ENCODE peak calls at places on chromosomes 4 and X, in ten cellular contexts. One of them, this sample, is unnamed.

GRCh38 chr4:85302756-85303155 is 172.2 kb upstream of the ARHGAP24 start:
- DNase-seq in fibroblast of pulmonary artery: no peak
- DNase-seq in ovary: no peak
- DNase-seq in A549: no peak
- DNase-seq in WTC11: no peak
- DNase-seq in spleen: no peak
- DNase-seq in Right ventricle myocardium inferior: no peak
- DNase-seq in mesendoderm: no peak
- DNase-seq in NAMALWA: no peak
- DNase-seq in activated CD4-positive, alpha-beta T cell treated with anti-CD3 and anti-CD28 coated beads for 48 hours: no peak
- DNase-seq in this sample: no peak

GRCh38 chrX:41491267-41492004 is 44.3 kb downstream of the NYX start:
- DNase-seq in ovary: no peak
- DNase-seq in activated CD4-positive, alpha-beta T cell treated with anti-CD3 and anti-CD28 coated beads for 48 hours: no peak
- DNase-seq in mesendoderm: peak
- DNase-seq in fibroblast of pulmonary artery: peak
- DNase-seq in WTC11: no peak
- DNase-seq in spleen: no peak
- DNase-seq in Right ventricle myocardium inferior: no peak
- DNase-seq in A549: peak
- DNase-seq in NAMALWA: no peak
- DNase-seq in this sample: peak

GRCh38 chr4:72971572-72971971 is 97.9 kb downstream of the COX18 start:
- DNase-seq in Right ventricle myocardium inferior: no peak
- DNase-seq in A549: peak
- DNase-seq in NAMALWA: no peak
- DNase-seq in activated CD4-positive, alpha-beta T cell treated with anti-CD3 and anti-CD28 coated beads for 48 hours: no peak
- DNase-seq in spleen: no peak
- DNase-seq in fibroblast of pulmonary artery: peak
- DNase-seq in ovary: no peak
- DNase-seq in WTC11: no peak
- DNase-seq in mesendoderm: no peak
- DNase-seq in this sample: no peak

GRCh38 chrX:15269618-15270521 is at the start of gene ASB9:
- DNase-seq in activated CD4-positive, alpha-beta T cell treated with anti-CD3 and anti-CD28 coated beads for 48 hours: peak
- DNase-seq in NAMALWA: no peak
- DNase-seq in spleen: no peak
- DNase-seq in ovary: no peak
- DNase-seq in fibroblast of pulmonary artery: peak
- DNase-seq in Right ventricle myocardium inferior: no peak
- DNase-seq in A549: peak
- DNase-seq in mesendoderm: peak
- DNase-seq in WTC11: peak
- DNase-seq in this sample: peak

GRCh38 chrX:154401918-154402621 is 3.9 kb downstream of the RPL10 start:
- DNase-seq in ovary: no peak
- DNase-seq in activated CD4-positive, alpha-beta T cell treated with anti-CD3 and anti-CD28 coated beads for 48 hours: no peak
- DNase-seq in mesendoderm: no peak
- DNase-seq in spleen: no peak
- DNase-seq in NAMALWA: peak
- DNase-seq in WTC11: no peak
- DNase-seq in Right ventricle myocardium inferior: no peak
- DNase-seq in A549: no peak
- DNase-seq in fibroblast of pulmonary artery: no peak
- DNase-seq in this sample: no peak

GRCh38 chr4:67366341-67366861 is 178.9 kb downstream of the CENPC start:
- DNase-seq in WTC11: no peak
- DNase-seq in spleen: no peak
- DNase-seq in NAMALWA: no peak
- DNase-seq in fibroblast of pulmonary artery: no peak
- DNase-seq in Right ventricle myocardium inferior: no peak
- DNase-seq in activated CD4-positive, alpha-beta T cell treated with anti-CD3 and anti-CD28 coated beads for 48 hours: no peak
- DNase-seq in mesendoderm: no peak
- DNase-seq in ovary: no peak
- DNase-seq in A549: no peak
- DNase-seq in this sample: no peak

GRCh38 chr4:43339435-43339834 is 446.9 kb downstream of the GRXCR1 start:
- DNase-seq in ovary: no peak
- DNase-seq in mesendoderm: no peak
- DNase-seq in WTC11: no peak
- DNase-seq in A549: no peak
- DNase-seq in Right ventricle myocardium inferior: no peak
- DNase-seq in activated CD4-positive, alpha-beta T cell treated with anti-CD3 and anti-CD28 coated beads for 48 hours: no peak
- DNase-seq in NAMALWA: no peak
- DNase-seq in fibroblast of pulmonary artery: peak
- DNase-seq in spleen: no peak
- DNase-seq in this sample: no peak

GRCh38 chrX:103688949-103689348 is 2.5 kb upstream of the MORF4L2 start:
- DNase-seq in activated CD4-positive, alpha-beta T cell treated with anti-CD3 and anti-CD28 coated beads for 48 hours: no peak
- DNase-seq in ovary: no peak
- DNase-seq in A549: peak
- DNase-seq in mesendoderm: peak
- DNase-seq in NAMALWA: peak
- DNase-seq in fibroblast of pulmonary artery: peak
- DNase-seq in WTC11: no peak
- DNase-seq in Right ventricle myocardium inferior: no peak
- DNase-seq in spleen: no peak
- DNase-seq in this sample: no peak

GRCh38 chr4:32624943-32625603 is 1904.9 kb downstream of the PCDH7 start:
- DNase-seq in ovary: no peak
- DNase-seq in Right ventricle myocardium inferior: no peak
- DNase-seq in fibroblast of pulmonary artery: peak
- DNase-seq in spleen: no peak
- DNase-seq in NAMALWA: no peak
- DNase-seq in activated CD4-positive, alpha-beta T cell treated with anti-CD3 and anti-CD28 coated beads for 48 hours: no peak
- DNase-seq in mesendoderm: peak
- DNase-seq in A549: no peak
- DNase-seq in WTC11: no peak
- DNase-seq in this sample: no peak

GRCh38 chrX:104113237-104113965 is 1.1 kb downstream of the ZCCHC18 start:
- DNase-seq in WTC11: peak
- DNase-seq in fibroblast of pulmonary artery: peak
- DNase-seq in A549: peak
- DNase-seq in Right ventricle myocardium inferior: no peak
- DNase-seq in activated CD4-positive, alpha-beta T cell treated with anti-CD3 and anti-CD28 coated beads for 48 hours: peak
- DNase-seq in ovary: peak
- DNase-seq in spleen: peak
- DNase-seq in mesendoderm: peak
- DNase-seq in NAMALWA: peak
- DNase-seq in this sample: peak

GRCh38 chrX:140343226-140343873 is 161.5 kb downstream of the SOX3 start:
- DNase-seq in WTC11: no peak
- DNase-seq in A549: no peak
- DNase-seq in spleen: no peak
- DNase-seq in activated CD4-positive, alpha-beta T cell treated with anti-CD3 and anti-CD28 coated beads for 48 hours: no peak
- DNase-seq in mesendoderm: no peak
- DNase-seq in ovary: no peak
- DNase-seq in NAMALWA: no peak
- DNase-seq in fibroblast of pulmonary artery: no peak
- DNase-seq in Right ventricle myocardium inferior: no peak
- DNase-seq in this sample: no peak

GRCh38 chr4:53781614-53782467 is 190.6 kb upstream of the LNX1 start:
- DNase-seq in A549: peak
- DNase-seq in fibroblast of pulmonary artery: no peak
- DNase-seq in NAMALWA: no peak
- DNase-seq in activated CD4-positive, alpha-beta T cell treated with anti-CD3 and anti-CD28 coated beads for 48 hours: no peak
- DNase-seq in WTC11: no peak
- DNase-seq in mesendoderm: no peak
- DNase-seq in Right ventricle myocardium inferior: no peak
- DNase-seq in spleen: no peak
- DNase-seq in ovary: no peak
- DNase-seq in this sample: no peak

GRCh38 chr4:159103406-159104131 is 690 bp downstream of the RAPGEF2 start:
- DNase-seq in WTC11: peak
- DNase-seq in ovary: peak
- DNase-seq in mesendoderm: peak
- DNase-seq in NAMALWA: peak
- DNase-seq in A549: peak
- DNase-seq in activated CD4-positive, alpha-beta T cell treated with anti-CD3 and anti-CD28 coated beads for 48 hours: peak
- DNase-seq in spleen: peak
- DNase-seq in fibroblast of pulmonary artery: peak
- DNase-seq in Right ventricle myocardium inferior: peak
- DNase-seq in this sample: peak

GRCh38 chrX:134718329-134719317 is 60.4 kb upstream of the PLAC1 start:
- DNase-seq in A549: peak
- DNase-seq in fibroblast of pulmonary artery: peak
- DNase-seq in activated CD4-positive, alpha-beta T cell treated with anti-CD3 and anti-CD28 coated beads for 48 hours: peak
- DNase-seq in spleen: no peak
- DNase-seq in NAMALWA: peak
- DNase-seq in WTC11: no peak
- DNase-seq in ovary: no peak
- DNase-seq in Right ventricle myocardium inferior: no peak
- DNase-seq in mesendoderm: peak
- DNase-seq in this sample: no peak

GRCh38 chr4:45693746-45694145 is 430.1 kb downstream of the GABRG1 start:
- DNase-seq in fibroblast of pulmonary artery: peak
- DNase-seq in Right ventricle myocardium inferior: no peak
- DNase-seq in ovary: no peak
- DNase-seq in activated CD4-positive, alpha-beta T cell treated with anti-CD3 and anti-CD28 coated beads for 48 hours: no peak
- DNase-seq in NAMALWA: no peak
- DNase-seq in A549: no peak
- DNase-seq in WTC11: no peak
- DNase-seq in spleen: no peak
- DNase-seq in mesendoderm: no peak
- DNase-seq in this sample: no peak

GRCh38 chr4:184853385-184853784 is 27.6 kb upstream of the ACSL1 start:
- DNase-seq in NAMALWA: no peak
- DNase-seq in fibroblast of pulmonary artery: no peak
- DNase-seq in mesendoderm: no peak
- DNase-seq in spleen: no peak
- DNase-seq in WTC11: no peak
- DNase-seq in A549: no peak
- DNase-seq in activated CD4-positive, alpha-beta T cell treated with anti-CD3 and anti-CD28 coated beads for 48 hours: no peak
- DNase-seq in ovary: no peak
- DNase-seq in Right ventricle myocardium inferior: no peak
- DNase-seq in this sample: no peak

GRCh38 chr4:39682133-39682532 is 15.8 kb upstream of the UBE2K start:
- DNase-seq in WTC11: no peak
- DNase-seq in NAMALWA: peak
- DNase-seq in A549: no peak
- DNase-seq in activated CD4-positive, alpha-beta T cell treated with anti-CD3 and anti-CD28 coated beads for 48 hours: no peak
- DNase-seq in fibroblast of pulmonary artery: no peak
- DNase-seq in Right ventricle myocardium inferior: no peak
- DNase-seq in mesendoderm: no peak
- DNase-seq in ovary: no peak
- DNase-seq in spleen: no peak
- DNase-seq in this sample: no peak

GRCh38 chrX:133849676-133850075 is 135.7 kb downstream of the GPC3 start:
- DNase-seq in A549: no peak
- DNase-seq in fibroblast of pulmonary artery: no peak
- DNase-seq in ovary: no peak
- DNase-seq in mesendoderm: peak
- DNase-seq in activated CD4-positive, alpha-beta T cell treated with anti-CD3 and anti-CD28 coated beads for 48 hours: no peak
- DNase-seq in NAMALWA: no peak
- DNase-seq in spleen: no peak
- DNase-seq in WTC11: no peak
- DNase-seq in Right ventricle myocardium inferior: no peak
- DNase-seq in this sample: no peak

GRCh38 chrX:70494441-70494840 is 49.8 kb downstream of the DLG3 start:
- DNase-seq in Right ventricle myocardium inferior: no peak
- DNase-seq in NAMALWA: no peak
- DNase-seq in ovary: no peak
- DNase-seq in spleen: no peak
- DNase-seq in WTC11: no peak
- DNase-seq in fibroblast of pulmonary artery: no peak
- DNase-seq in mesendoderm: no peak
- DNase-seq in A549: no peak
- DNase-seq in activated CD4-positive, alpha-beta T cell treated with anti-CD3 and anti-CD28 coated beads for 48 hours: peak
- DNase-seq in this sample: no peak

GRCh38 chrX:78747471-78747870 is at the start of gene LPAR4:
- DNase-seq in A549: no peak
- DNase-seq in NAMALWA: no peak
- DNase-seq in ovary: no peak
- DNase-seq in fibroblast of pulmonary artery: peak
- DNase-seq in activated CD4-positive, alpha-beta T cell treated with anti-CD3 and anti-CD28 coated beads for 48 hours: no peak
- DNase-seq in spleen: no peak
- DNase-seq in Right ventricle myocardium inferior: no peak
- DNase-seq in mesendoderm: peak
- DNase-seq in WTC11: peak
- DNase-seq in this sample: peak

GRCh38 chrX:110116581-110116980 is 113.7 kb downstream of the TMEM164 start:
- DNase-seq in ovary: no peak
- DNase-seq in A549: no peak
- DNase-seq in spleen: no peak
- DNase-seq in fibroblast of pulmonary artery: no peak
- DNase-seq in activated CD4-positive, alpha-beta T cell treated with anti-CD3 and anti-CD28 coated beads for 48 hours: no peak
- DNase-seq in Right ventricle myocardium inferior: no peak
- DNase-seq in NAMALWA: no peak
- DNase-seq in mesendoderm: no peak
- DNase-seq in WTC11: no peak
- DNase-seq in this sample: no peak

GRCh38 chrX:35622021-35622420 is 176.1 kb upstream of the MAGEB16 start:
- DNase-seq in fibroblast of pulmonary artery: no peak
- DNase-seq in WTC11: no peak
- DNase-seq in Right ventricle myocardium inferior: no peak
- DNase-seq in A549: peak
- DNase-seq in mesendoderm: no peak
- DNase-seq in ovary: no peak
- DNase-seq in activated CD4-positive, alpha-beta T cell treated with anti-CD3 and anti-CD28 coated beads for 48 hours: no peak
- DNase-seq in NAMALWA: no peak
- DNase-seq in spleen: no peak
- DNase-seq in this sample: no peak

GRCh38 chr4:154507170-154507569 is 15.6 kb upstream of the DCHS2 start:
- DNase-seq in ovary: no peak
- DNase-seq in WTC11: no peak
- DNase-seq in mesendoderm: peak
- DNase-seq in Right ventricle myocardium inferior: no peak
- DNase-seq in spleen: no peak
- DNase-seq in A549: no peak
- DNase-seq in fibroblast of pulmonary artery: no peak
- DNase-seq in activated CD4-positive, alpha-beta T cell treated with anti-CD3 and anti-CD28 coated beads for 48 hours: no peak
- DNase-seq in NAMALWA: no peak
- DNase-seq in this sample: no peak

GRCh38 chr4:128333309-128334006 is 45.8 kb upstream of the PGRMC2 start:
- DNase-seq in NAMALWA: no peak
- DNase-seq in WTC11: no peak
- DNase-seq in A549: no peak
- DNase-seq in activated CD4-positive, alpha-beta T cell treated with anti-CD3 and anti-CD28 coated beads for 48 hours: no peak
- DNase-seq in mesendoderm: no peak
- DNase-seq in fibroblast of pulmonary artery: peak
- DNase-seq in spleen: no peak
- DNase-seq in Right ventricle myocardium inferior: no peak
- DNase-seq in ovary: no peak
- DNase-seq in this sample: no peak

GRCh38 chr4:48467442-48467841 is 15.7 kb upstream of the SLC10A4 start:
- DNase-seq in WTC11: no peak
- DNase-seq in fibroblast of pulmonary artery: no peak
- DNase-seq in A549: no peak
- DNase-seq in mesendoderm: no peak
- DNase-seq in spleen: no peak
- DNase-seq in ovary: no peak
- DNase-seq in Right ventricle myocardium inferior: no peak
- DNase-seq in NAMALWA: no peak
- DNase-seq in activated CD4-positive, alpha-beta T cell treated with anti-CD3 and anti-CD28 coated beads for 48 hours: no peak
- DNase-seq in this sample: no peak

GRCh38 chr4:152032722-152033131 is 271.9 kb upstream of the GATB start:
- DNase-seq in Right ventricle myocardium inferior: no peak
- DNase-seq in activated CD4-positive, alpha-beta T cell treated with anti-CD3 and anti-CD28 coated beads for 48 hours: no peak
- DNase-seq in mesendoderm: no peak
- DNase-seq in A549: no peak
- DNase-seq in NAMALWA: no peak
- DNase-seq in fibroblast of pulmonary artery: peak
- DNase-seq in WTC11: no peak
- DNase-seq in spleen: no peak
- DNase-seq in ovary: no peak
- DNase-seq in this sample: no peak

GRCh38 chrX:17520206-17520605 is 145.2 kb downstream of the NHS start:
- DNase-seq in spleen: no peak
- DNase-seq in fibroblast of pulmonary artery: no peak
- DNase-seq in mesendoderm: no peak
- DNase-seq in activated CD4-positive, alpha-beta T cell treated with anti-CD3 and anti-CD28 coated beads for 48 hours: no peak
- DNase-seq in Right ventricle myocardium inferior: no peak
- DNase-seq in WTC11: no peak
- DNase-seq in ovary: no peak
- DNase-seq in A549: no peak
- DNase-seq in NAMALWA: no peak
- DNase-seq in this sample: no peak

GRCh38 chr4:111283066-111283677 is 660.3 kb upstream of the PITX2 start:
- DNase-seq in NAMALWA: peak
- DNase-seq in fibroblast of pulmonary artery: peak
- DNase-seq in WTC11: peak
- DNase-seq in spleen: no peak
- DNase-seq in mesendoderm: peak
- DNase-seq in activated CD4-positive, alpha-beta T cell treated with anti-CD3 and anti-CD28 coated beads for 48 hours: peak
- DNase-seq in A549: peak
- DNase-seq in Right ventricle myocardium inferior: no peak
- DNase-seq in ovary: no peak
- DNase-seq in this sample: peak

This sample was measured in H7.